ENCODE peak calls at places on chromosomes 1 and 21, in five cellular contexts. One of them, this sample, is unnamed.

GRCh38 chr1:85406887-85407593 is 57.9 kb downstream of the DDAH1 start:
- DNase-seq in HepG2: peak
- DNase-seq in SK-N-SH: no peak
- DNase-seq in GM12878: no peak
- DNase-seq in H1: no peak
- DNase-seq in this sample: no peak

GRCh38 chr21:36076878-36077658 is 7.2 kb downstream of the CBR1 start:
- DNase-seq in SK-N-SH: no peak
- DNase-seq in H1: no peak
- DNase-seq in GM12878: no peak
- DNase-seq in HepG2: no peak
- DNase-seq in this sample: no peak

GRCh38 chr1:160128636-160129035 is 13.1 kb downstream of the ATP1A2 start:
- DNase-seq in HepG2: no peak
- DNase-seq in GM12878: no peak
- DNase-seq in H1: no peak
- DNase-seq in SK-N-SH: no peak
- DNase-seq in this sample: no peak

GRCh38 chr1:173383341-173383740 is 93.8 kb upstream of the PRDX6 start:
- DNase-seq in H1: no peak
- DNase-seq in SK-N-SH: no peak
- DNase-seq in GM12878: no peak
- DNase-seq in HepG2: no peak
- DNase-seq in this sample: no peak

GRCh38 chr1:172826096-172826741 is 167.3 kb downstream of the FASLG start:
- DNase-seq in GM12878: no peak
- DNase-seq in H1: no peak
- DNase-seq in HepG2: peak
- DNase-seq in SK-N-SH: peak
- DNase-seq in this sample: no peak

GRCh38 chr1:219088778-219089557 is 84.7 kb upstream of the LYPLAL1 start:
- DNase-seq in GM12878: peak
- DNase-seq in SK-N-SH: no peak
- DNase-seq in H1: no peak
- DNase-seq in HepG2: peak
- DNase-seq in this sample: peak

GRCh38 chr1:108878678-108879077 is 1.9 kb downstream of the GPSM2 start:
- DNase-seq in H1: no peak
- DNase-seq in HepG2: no peak
- DNase-seq in SK-N-SH: peak
- DNase-seq in GM12878: no peak
- DNase-seq in this sample: no peak

GRCh38 chr1:243269461-243269801 is 13.6 kb downstream of the SDCCAG8 start:
- DNase-seq in GM12878: no peak
- DNase-seq in H1: no peak
- DNase-seq in HepG2: no peak
- DNase-seq in SK-N-SH: no peak
- DNase-seq in this sample: no peak

GRCh38 chr1:172823534-172823933 is 164.6 kb downstream of the FASLG start:
- DNase-seq in SK-N-SH: no peak
- DNase-seq in GM12878: no peak
- DNase-seq in H1: no peak
- DNase-seq in HepG2: no peak
- DNase-seq in this sample: no peak

GRCh38 chr1:202586018-202586821 is 124.0 kb downstream of the SYT2 start:
- DNase-seq in HepG2: peak
- DNase-seq in H1: no peak
- DNase-seq in GM12878: peak
- DNase-seq in SK-N-SH: peak
- DNase-seq in this sample: peak

GRCh38 chr1:241857131-241857530 is 9.1 kb downstream of the EXO1 start:
- DNase-seq in SK-N-SH: peak
- DNase-seq in GM12878: no peak
- DNase-seq in HepG2: no peak
- DNase-seq in H1: no peak
- DNase-seq in this sample: no peak

GRCh38 chr1:33762962-33763361 is 100.9 kb upstream of the HMGB4 start:
- DNase-seq in HepG2: no peak
- DNase-seq in SK-N-SH: no peak
- DNase-seq in GM12878: no peak
- DNase-seq in H1: no peak
- DNase-seq in this sample: no peak

GRCh38 chr1:181113061-181113695 is 24.7 kb downstream of the IER5 start:
- DNase-seq in HepG2: peak
- DNase-seq in SK-N-SH: peak
- DNase-seq in H1: no peak
- DNase-seq in GM12878: no peak
- DNase-seq in this sample: no peak

GRCh38 chr1:88063605-88064004 is 620.5 kb upstream of the PKN2 start:
- DNase-seq in H1: no peak
- DNase-seq in SK-N-SH: no peak
- DNase-seq in HepG2: no peak
- DNase-seq in GM12878: no peak
- DNase-seq in this sample: no peak

GRCh38 chr21:45183852-45184251 is 103.8 kb downstream of the POFUT2 start:
- DNase-seq in H1: no peak
- DNase-seq in GM12878: no peak
- DNase-seq in HepG2: no peak
- DNase-seq in SK-N-SH: no peak
- DNase-seq in this sample: no peak

GRCh38 chr1:52503706-52504105 is 49.2 kb downstream of the TUT4 start:
- DNase-seq in SK-N-SH: no peak
- DNase-seq in H1: no peak
- DNase-seq in HepG2: no peak
- DNase-seq in GM12878: no peak
- DNase-seq in this sample: no peak

GRCh38 chr1:156752843-156753486 is 1.5 kb upstream of the HDGF start:
- DNase-seq in HepG2: peak
- DNase-seq in SK-N-SH: no peak
- DNase-seq in GM12878: no peak
- DNase-seq in H1: no peak
- DNase-seq in this sample: peak

GRCh38 chr21:26766826-26767325 is 78.3 kb downstream of the ADAMTS1 start:
- DNase-seq in HepG2: no peak
- DNase-seq in GM12878: no peak
- DNase-seq in SK-N-SH: no peak
- DNase-seq in H1: no peak
- DNase-seq in this sample: no peak

GRCh38 chr21:28818663-28819278 is 173.9 kb downstream of the LTN1 start:
- DNase-seq in HepG2: no peak
- DNase-seq in GM12878: no peak
- DNase-seq in H1: no peak
- DNase-seq in SK-N-SH: no peak
- DNase-seq in this sample: no peak

GRCh38 chr1:42993631-42994121 is 35.0 kb upstream of the SLC2A1 start:
- DNase-seq in HepG2: no peak
- DNase-seq in H1: no peak
- DNase-seq in GM12878: no peak
- DNase-seq in SK-N-SH: no peak
- DNase-seq in this sample: no peak

GRCh38 chr1:153563991-153564390 is 1.7 kb downstream of the S100A2 start:
- DNase-seq in SK-N-SH: no peak
- DNase-seq in HepG2: no peak
- DNase-seq in GM12878: no peak
- DNase-seq in H1: no peak
- DNase-seq in this sample: no peak

GRCh38 chr1:224774378-224774777 is 155.1 kb upstream of the DNAH14 start:
- DNase-seq in GM12878: no peak
- DNase-seq in HepG2: no peak
- DNase-seq in H1: no peak
- DNase-seq in SK-N-SH: no peak
- DNase-seq in this sample: no peak

GRCh38 chr1:204466416-204467405 is 27.9 kb downstream of the PIK3C2B start:
- DNase-seq in H1: no peak
- DNase-seq in HepG2: no peak
- DNase-seq in SK-N-SH: no peak
- DNase-seq in GM12878: no peak
- DNase-seq in this sample: no peak

GRCh38 chr1:51331206-51332100 is 1.1 kb upstream of the TTC39A start:
- DNase-seq in GM12878: peak
- DNase-seq in SK-N-SH: peak
- DNase-seq in H1: no peak
- DNase-seq in HepG2: peak
- DNase-seq in this sample: peak

GRCh38 chr1:4253918-4254317 is 353.8 kb upstream of the C1orf174 start:
- DNase-seq in HepG2: no peak
- DNase-seq in GM12878: no peak
- DNase-seq in H1: no peak
- DNase-seq in SK-N-SH: no peak
- DNase-seq in this sample: no peak

GRCh38 chr21:45164124-45164511 is 89.7 kb downstream of the ADARB1 start:
- DNase-seq in H1: no peak
- DNase-seq in GM12878: no peak
- DNase-seq in HepG2: no peak
- DNase-seq in SK-N-SH: no peak
- DNase-seq in this sample: no peak

GRCh38 chr1:182181167-182181572 is 119.7 kb upstream of the ZNF648 start:
- DNase-seq in HepG2: no peak
- DNase-seq in SK-N-SH: no peak
- DNase-seq in GM12878: no peak
- DNase-seq in H1: no peak
- DNase-seq in this sample: no peak

GRCh38 chr21:14538477-14538876 is 7.6 kb downstream of the SAMSN1 start:
- DNase-seq in SK-N-SH: no peak
- DNase-seq in HepG2: no peak
- DNase-seq in GM12878: no peak
- DNase-seq in H1: no peak
- DNase-seq in this sample: no peak

GRCh38 chr1:112911506-112911905 is 44.5 kb downstream of the SLC16A1 start:
- DNase-seq in H1: peak
- DNase-seq in SK-N-SH: no peak
- DNase-seq in HepG2: no peak
- DNase-seq in GM12878: no peak
- DNase-seq in this sample: no peak

GRCh38 chr1:109881906-109882287 is 28.8 kb upstream of the CSF1 start:
- DNase-seq in SK-N-SH: no peak
- DNase-seq in HepG2: no peak
- DNase-seq in GM12878: no peak
- DNase-seq in H1: no peak
- DNase-seq in this sample: no peak

GRCh38 chr1:18323259-18323658 is 157.5 kb upstream of the KLHDC7A start:
- DNase-seq in H1: no peak
- DNase-seq in HepG2: no peak
- DNase-seq in GM12878: no peak
- DNase-seq in SK-N-SH: no peak
- DNase-seq in this sample: no peak

GRCh38 chr1:163188947-163189346 is 13.8 kb downstream of the RGS5 start:
- DNase-seq in HepG2: no peak
- DNase-seq in GM12878: no peak
- DNase-seq in H1: no peak
- DNase-seq in SK-N-SH: no peak
- DNase-seq in this sample: no peak

GRCh38 chr1:225915538-225915991 is 8.5 kb downstream of the PYCR2 start:
- DNase-seq in H1: no peak
- DNase-seq in SK-N-SH: peak
- DNase-seq in GM12878: no peak
- DNase-seq in HepG2: no peak
- DNase-seq in this sample: no peak

GRCh38 chr1:55826413-55827080 is 611.4 kb upstream of the USP24 start:
- DNase-seq in GM12878: no peak
- DNase-seq in SK-N-SH: no peak
- DNase-seq in H1: no peak
- DNase-seq in HepG2: no peak
- DNase-seq in this sample: no peak

GRCh38 chr1:26483980-26484379 is 11.7 kb downstream of the HMGN2 start:
- DNase-seq in H1: no peak
- DNase-seq in SK-N-SH: no peak
- DNase-seq in HepG2: no peak
- DNase-seq in GM12878: no peak
- DNase-seq in this sample: no peak
- TF ChIP-seq GABPA in H1: no peak
- TF ChIP-seq GABPA in SK-N-SH: no peak
- TF ChIP-seq GABPA in HepG2: no peak
- TF ChIP-seq GABPA in GM12878: no peak
- TF ChIP-seq GABPA in this sample: no peak

GRCh38 chr1:111439461-111440351 is 9.3 kb downstream of the WDR77 start:
- DNase-seq in SK-N-SH: no peak
- DNase-seq in GM12878: no peak
- DNase-seq in H1: no peak
- DNase-seq in HepG2: no peak
- DNase-seq in this sample: no peak

GRCh38 chr1:111444031-111444430 is 5.0 kb downstream of the WDR77 start:
- DNase-seq in SK-N-SH: no peak
- DNase-seq in HepG2: no peak
- DNase-seq in H1: no peak
- DNase-seq in GM12878: no peak
- DNase-seq in this sample: no peak

GRCh38 chr1:111436726-111437125 is 9.2 kb upstream of the OVGP1 start:
- DNase-seq in HepG2: no peak
- DNase-seq in SK-N-SH: no peak
- DNase-seq in H1: no peak
- DNase-seq in GM12878: no peak
- DNase-seq in this sample: no peak

GRCh38 chr1:111442457-111442856 is 6.6 kb downstream of the WDR77 start:
- DNase-seq in SK-N-SH: no peak
- DNase-seq in HepG2: no peak
- DNase-seq in H1: no peak
- DNase-seq in GM12878: no peak
- DNase-seq in this sample: no peak

GRCh38 chr1:111441573-111442192 is 7.4 kb downstream of the WDR77 start:
- DNase-seq in SK-N-SH: peak
- DNase-seq in HepG2: peak
- DNase-seq in GM12878: no peak
- DNase-seq in H1: peak
- DNase-seq in this sample: peak
- TF ChIP-seq GABPA in SK-N-SH: no peak
- TF ChIP-seq GABPA in HepG2: no peak
- TF ChIP-seq GABPA in GM12878: no peak
- TF ChIP-seq GABPA in H1: no peak
- TF ChIP-seq GABPA in this sample: no peak

GRCh38 chr1:27137544-27138075 is 17.3 kb downstream of the SLC9A1 start:
- DNase-seq in GM12878: no peak
- DNase-seq in HepG2: peak
- DNase-seq in H1: no peak
- DNase-seq in SK-N-SH: peak
- DNase-seq in this sample: no peak
- TF ChIP-seq GABPA in GM12878: no peak
- TF ChIP-seq GABPA in HepG2: no peak
- TF ChIP-seq GABPA in H1: no peak
- TF ChIP-seq GABPA in SK-N-SH: no peak
- TF ChIP-seq GABPA in this sample: no peak

DNA sequence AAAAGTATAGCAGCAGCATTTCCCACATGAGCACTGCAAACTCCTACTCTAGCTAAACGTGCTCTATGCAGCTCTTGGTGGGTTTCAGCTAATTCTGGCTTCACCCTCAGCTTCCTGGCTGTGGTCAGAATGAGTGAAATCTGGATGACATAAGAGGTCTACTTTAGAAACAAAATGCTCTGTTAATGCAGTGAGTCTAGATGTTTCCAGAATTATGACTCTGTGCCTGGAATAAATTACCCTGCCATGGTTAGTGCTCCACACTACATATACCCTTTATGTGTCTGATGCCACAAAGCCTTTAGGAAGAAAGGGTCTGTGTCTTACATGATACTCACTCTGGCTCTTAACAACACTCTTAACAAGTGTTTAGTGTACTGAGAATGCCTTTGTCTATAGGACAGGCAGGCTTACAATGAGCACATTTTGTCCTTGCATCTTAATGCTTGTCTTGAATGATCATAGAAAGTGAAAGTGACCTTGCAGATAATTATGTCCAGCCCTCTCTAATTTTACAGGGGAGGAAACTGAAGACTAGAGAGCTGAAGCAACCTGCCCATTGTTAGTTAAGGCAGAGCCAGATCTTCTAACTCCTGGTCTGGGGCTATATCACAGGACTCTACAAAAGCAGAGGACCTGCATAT is 9.2 kb downstream of the S100A10 start:
- DNase-seq in HepG2: no peak
- DNase-seq in H1: no peak
- DNase-seq in GM12878: peak
- DNase-seq in SK-N-SH: no peak
- DNase-seq in this sample: no peak
- TF ChIP-seq GABPA in HepG2: no peak
- TF ChIP-seq GABPA in H1: no peak
- TF ChIP-seq GABPA in GM12878: no peak
- TF ChIP-seq GABPA in SK-N-SH: no peak
- TF ChIP-seq GABPA in this sample: no peak

This sample was measured in HL-60.